ENCODE peak calls at places on chromosomes 3 and 15, in six cellular contexts. U is tibial nerve, X is psoas muscle, F is lower leg skin, K is heart left ventricle, V is B cell. D is an unnamed sample.

GRCh38 chr3:117047951-117048705 is 338.5 kb downstream of the TUSC7 start:
- DNase-seq in U (no peak), X (no peak), F (no peak), K (no peak), V (no peak), D (no peak)

GRCh38 chr3:153284282-153284938 is 122.4 kb downstream of the RAP2B start:
- DNase-seq in U (peak), X (peak), F (peak), K (peak), V (peak), D (peak)

GRCh38 chr3:167575000-167575399 is 78.7 kb downstream of the WDR49 start:
- DNase-seq in U (no peak), X (no peak), F (no peak), K (no peak), V (no peak), D (no peak)

GRCh38 chr15:71296032-71296686 is 180.9 kb downstream of the THSD4 start:
- DNase-seq in U (no peak), X (no peak), F (no peak), K (no peak), V (no peak), D (no peak)

GRCh38 chr3:129182390-129183180 is 1.1 kb downstream of the CNBP start:
- DNase-seq in U (no peak), X (no peak), F (no peak), K (peak), V (peak), D (no peak)

GRCh38 chr15:95024388-95024787 is 793.0 kb downstream of the MCTP2 start:
- DNase-seq in U (no peak), X (no peak), F (no peak), K (no peak), V (no peak), D (no peak)

GRCh38 chr15:100082761-100083402 is 258.9 kb downstream of the ADAMTS17 start:
- DNase-seq in U (no peak), X (no peak), F (peak), K (no peak), V (no peak), D (no peak)

GRCh38 chr15:83694030-83694429 is 40.1 kb downstream of the ADAMTSL3 start:
- DNase-seq in U (no peak), X (no peak), F (no peak), K (no peak), V (no peak), D (no peak)

GRCh38 chr3:47406762-47407149 is 25.9 kb downstream of the PTPN23 start:
- DNase-seq in U (no peak), X (no peak), F (peak), K (no peak), V (no peak), D (no peak)

GRCh38 chr3:32584660-32585059 is 14.0 kb upstream of the DYNC1LI1 start:
- DNase-seq in U (no peak), X (no peak), F (no peak), K (peak), V (no peak), D (no peak)

GRCh38 chr3:127449489-127450212 is 140.9 kb downstream of the TPRA1 start:
- DNase-seq in U (no peak), X (no peak), F (peak), K (no peak), V (no peak), D (no peak)

GRCh38 chr15:62137216-62137884 is 27.7 kb downstream of the C2CD4B start:
- DNase-seq in U (no peak), X (no peak), F (no peak), K (no peak), V (no peak), D (no peak)

GRCh38 chr3:181457190-181457589 is 254.5 kb upstream of the SOX2 start:
- DNase-seq in U (no peak), X (no peak), F (no peak), K (no peak), V (no peak), D (no peak)

GRCh38 chr15:69931159-69931558 is 166.6 kb downstream of the TLE3 start:
- DNase-seq in U (no peak), X (no peak), F (peak), K (peak), V (no peak), D (no peak)

DNA sequence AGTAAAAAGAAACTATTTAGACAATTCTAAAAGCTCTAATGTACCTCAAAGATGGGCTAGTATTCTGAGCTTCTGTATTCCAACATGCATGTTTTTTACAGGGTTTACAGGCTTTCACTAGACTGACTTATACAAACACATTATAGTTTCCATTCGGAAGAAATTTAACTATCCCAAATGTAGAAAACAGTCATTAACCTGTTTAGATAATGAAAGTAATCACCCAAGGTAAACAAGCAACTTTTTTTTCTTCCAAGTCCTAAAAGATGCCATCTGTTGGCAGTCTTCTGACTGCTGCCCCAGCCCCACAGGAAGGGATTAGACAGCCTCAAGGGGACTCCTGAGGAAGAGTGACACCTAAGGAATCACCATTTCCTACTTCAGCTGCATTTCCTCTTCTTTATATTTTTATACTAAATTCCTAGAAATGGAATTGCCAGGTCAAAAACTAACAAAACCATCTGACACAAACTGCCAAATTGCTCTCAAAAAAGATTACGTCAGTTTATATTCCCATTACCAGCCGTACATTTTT is 25.5 kb downstream of the SIN3A start:
- DNase-seq in U (no peak), X (no peak), F (no peak), K (no peak), V (no peak), D (no peak)
- TF ChIP-seq CTCF in U (no peak), X (no peak), F (no peak), K (no peak), V (no peak), D (no peak)

GRCh38 chr3:16719426-16719825 is 114.2 kb upstream of the DAZL start:
- DNase-seq in U (no peak), X (no peak), F (no peak), K (no peak), V (no peak), D (no peak)

GRCh38 chr3:16721494-16721893 is 116.3 kb upstream of the DAZL start:
- DNase-seq in U (no peak), X (no peak), F (no peak), K (no peak), V (no peak), D (no peak)

GRCh38 chr3:16720367-16720766 is 115.1 kb upstream of the DAZL start:
- DNase-seq in U (no peak), X (no peak), F (no peak), K (no peak), V (no peak), D (no peak)

GRCh38 chr3:16724487-16724886 is 119.3 kb upstream of the DAZL start:
- DNase-seq in U (no peak), X (no peak), F (no peak), K (no peak), V (no peak), D (no peak)

DNA sequence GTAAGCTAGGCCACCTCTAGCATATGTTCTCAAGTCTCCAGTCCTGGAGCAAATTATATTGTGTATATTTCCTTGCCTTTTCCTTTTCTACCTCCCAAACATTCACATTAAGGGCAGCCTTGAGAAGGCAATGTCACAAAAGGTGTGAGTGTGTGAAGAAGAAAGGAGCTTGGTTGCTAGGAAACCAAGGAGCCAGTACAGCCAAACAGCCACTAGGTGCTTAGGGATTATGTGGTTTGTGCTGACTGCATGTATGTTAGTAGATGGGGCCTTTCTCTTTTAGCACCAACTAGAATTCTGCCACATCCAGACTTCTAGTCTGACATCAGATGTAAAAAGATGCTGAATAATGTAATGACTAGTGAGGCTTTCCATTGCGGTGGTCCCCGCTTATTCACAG is 118.8 kb upstream of the DAZL start:
- DNase-seq in U (no peak), X (no peak), F (no peak), K (no peak), V (no peak), D (no peak)
- TF ChIP-seq CTCF in U (no peak), X (peak), F (no peak), K (no peak), V (no peak), D (no peak)

GRCh38 chr3:14256561-14257342 is 78.1 kb downstream of the LSM3 start:
- DNase-seq in U (no peak), X (no peak), F (no peak), K (no peak), V (no peak), D (no peak)
- TF ChIP-seq CTCF in U (no peak), X (no peak), F (no peak), K (no peak), V (no peak), D (no peak)

GRCh38 chr3:133831966-133832801 is 26.6 kb downstream of the SRPRB start:
- DNase-seq in U (no peak), X (no peak), F (no peak), K (no peak), V (no peak), D (no peak)
- TF ChIP-seq CTCF in U (no peak), X (no peak), F (no peak), K (no peak), V (no peak), D (no peak)

D was measured in omental fat pad.